ENCODE peak calls at places on chromosome 20, in nine cellular contexts. Z is Panc1; U is astrocyte of the spinal cord; I is germinal center; F is activated naive CD4-positive, alpha-beta T cell; G is effector memory CD8-positive, alpha-beta T cell; X is pancreas; T is left ventricle myocardium inferior; Q is K562. E is an unnamed sample.

GRCh38 chr20:63351811-63352591 is 9.1 kb downstream of the CHRNA4 start:
- DNase-seq in T (peak; percentile 73), I (no peak), X (no peak), U (no peak), F (no peak), Z (no peak), Q (no peak), G (no peak), E (no peak)

GRCh38 chr20:22403860-22404608 is 180.3 kb downstream of the FOXA2 start:
- DNase-seq in U (no peak), T (no peak), G (no peak), X (peak; percentile 31), F (no peak), Z (no peak), I (no peak), Q (no peak), E (no peak)

GRCh38 chr20:18197382-18198070 is 59.9 kb downstream of the KAT14 start:
- DNase-seq in I (no peak), U (no peak), T (no peak), X (no peak), G (no peak), Z (no peak), Q (no peak), F (no peak), E (no peak)

GRCh38 chr20:1294497-1294896 is 28.4 kb downstream of the SNPH start:
- DNase-seq in T (no peak), G (no peak), I (no peak), Z (no peak), U (no peak), Q (no peak), X (no peak), F (no peak), E (no peak)

GRCh38 chr20:37389844-37390275 is 43.9 kb downstream of the SRC start:
- DNase-seq in Z (no peak), U (no peak), Q (no peak), G (no peak), F (no peak), X (no peak), T (no peak), I (no peak), E (no peak)

GRCh38 chr20:10306440-10307358 is 88.1 kb downstream of the SNAP25 start:
- DNase-seq in T (no peak), Z (no peak), I (no peak), G (no peak), U (peak; percentile 88), X (no peak), F (no peak), Q (no peak), E (peak; percentile 92)

GRCh38 chr20:53914091-53914860 is 156.1 kb downstream of the BCAS1 start:
- DNase-seq in Z (no peak), U (peak; percentile 57), F (no peak), I (no peak), G (no peak), Q (no peak), T (no peak), X (peak; percentile 30), E (no peak)

GRCh38 chr20:49478754-49479689 is 3.4 kb downstream of the KCNB1 start:
- DNase-seq in Z (no peak), F (no peak), Q (no peak), G (no peak), T (no peak), I (no peak), X (no peak), U (no peak), E (no peak)

GRCh38 chr20:14992961-14993360 is 655.5 kb upstream of the FLRT3 start:
- DNase-seq in I (no peak), T (no peak), U (peak; percentile 1), X (no peak), F (no peak), Z (no peak), G (no peak), Q (no peak), E (no peak)

GRCh38 chr20:5718896-5719595 is 31.2 kb upstream of the SHLD1 start:
- DNase-seq in X (no peak), G (no peak), F (no peak), I (no peak), T (peak; percentile 55), U (no peak), Q (no peak), Z (no peak), E (no peak)

GRCh38 chr20:25984933-25985332 is 288.3 kb upstream of the ZNF337 start:
- DNase-seq in U (peak; percentile 28), T (peak; percentile 58), Q (peak; percentile 10), F (peak; percentile 35), I (peak; percentile 14), X (peak; percentile 29), G (no peak), Z (no peak), E (no peak)

GRCh38 chr20:8196096-8196495 is 64.0 kb downstream of the PLCB1 start:
- DNase-seq in Q (no peak), T (no peak), Z (no peak), U (no peak), X (no peak), G (no peak), I (no peak), F (no peak), E (no peak)

GRCh38 chr20:20492521-20493334 is 124.8 kb downstream of the INSM1 start:
- DNase-seq in T (no peak), I (no peak), G (no peak), X (peak; percentile 51), Z (no peak), Q (no peak), U (no peak), F (no peak), E (no peak)

GRCh38 chr20:44142416-44142815 is 44.6 kb downstream of the JPH2 start:
- DNase-seq in X (no peak), T (no peak), U (peak; percentile 76), Z (no peak), G (no peak), Q (no peak), I (no peak), F (no peak), E (no peak)

GRCh38 chr20:3080939-3081388 is 3.6 kb downstream of the AVP start:
- DNase-seq in F (no peak), G (no peak), X (peak; percentile 37), I (no peak), T (peak; percentile 75), U (no peak), Z (no peak), Q (no peak), E (no peak)

GRCh38 chr20:17645546-17646208 is 36.4 kb downstream of the RRBP1 start:
- DNase-seq in Z (no peak), T (no peak), U (no peak), F (no peak), Q (no peak), I (no peak), X (no peak), G (no peak), E (no peak)

E was measured in SW 1271.